ENCODE peak calls at places on chromosomes 2 and 18, in nine cellular contexts. O is cardiac fibroblast, S is foreskin fibroblast, Y is astrocyte, H is cardiac muscle cell, D is GM06990, F is hepatocyte, E is GM23338, R is astrocyte of the spinal cord. Z is an unnamed sample.

GRCh38 chr18:77055429-77056310 is 76.9 kb downstream of the MBP start:
- DNase-seq in O (no peak), S (peak), Y (no peak), H (no peak), D (no peak), F (no peak), E (no peak), R (peak), Z (no peak)

GRCh38 chr18:43013489-43013888 is 102.0 kb downstream of the RIT2 start:
- DNase-seq in O (peak), S (no peak), Y (peak), H (no peak), D (no peak), F (no peak), E (no peak), R (peak), Z (peak)

GRCh38 chr2:101625387-101625786 is 72.1 kb upstream of the MAP4K4 start:
- DNase-seq in O (no peak), S (peak), Y (no peak), H (no peak), D (no peak), F (peak), E (no peak), R (no peak), Z (no peak)

GRCh38 chr18:63322908-63323634 is 3.5 kb upstream of the BCL2 start:
- DNase-seq in O (peak), S (peak), Y (peak), H (peak), D (no peak), F (peak), E (peak), R (peak), Z (peak)

GRCh38 chr18:43312891-43313290 is 35.6 kb upstream of the SYT4 start:
- DNase-seq in O (no peak), S (no peak), Y (peak), H (no peak), D (no peak), F (no peak), E (no peak), R (peak), Z (no peak)

GRCh38 chr18:79397830-79398761 is 2.4 kb downstream of the NFATC1 start:
- DNase-seq in O (no peak), S (no peak), Y (no peak), H (no peak), D (no peak), F (no peak), E (no peak), R (no peak), Z (no peak)

GRCh38 chr2:144479138-144479537 is 40.8 kb downstream of the ZEB2 start:
- DNase-seq in O (peak), S (peak), Y (peak), H (peak), D (no peak), F (no peak), E (peak), R (peak), Z (no peak)

GRCh38 chr2:88885679-88886402 is 194.4 kb downstream of the RPIA start:
- DNase-seq in O (no peak), S (no peak), Y (no peak), H (no peak), D (no peak), F (no peak), E (no peak), R (no peak), Z (no peak)

GRCh38 chr2:97676620-97677019 is 7.1 kb downstream of the C2orf92 start:
- DNase-seq in O (no peak), S (no peak), Y (no peak), H (no peak), D (no peak), F (no peak), E (no peak), R (no peak), Z (no peak)

GRCh38 chr2:33023732-33024301 is 77.1 kb downstream of the LTBP1 start:
- DNase-seq in O (no peak), S (peak), Y (peak), H (no peak), D (no peak), F (no peak), E (no peak), R (no peak), Z (no peak)

GRCh38 chr2:217617496-217618085 is 385.2 kb downstream of the TNS1 start:
- DNase-seq in O (no peak), S (no peak), Y (no peak), H (no peak), D (no peak), F (no peak), E (peak), R (no peak), Z (peak)

GRCh38 chr18:26133652-26134051 is at the start of gene PSMA8:
- DNase-seq in O (peak), S (no peak), Y (no peak), H (no peak), D (peak), F (peak), E (peak), R (no peak), Z (no peak)

GRCh38 chr18:22468554-22468891 is 50.8 kb upstream of the CTAGE1 start:
- DNase-seq in O (no peak), S (no peak), Y (no peak), H (no peak), D (no peak), F (no peak), E (no peak), R (no peak), Z (no peak)

GRCh38 chr2:5781679-5782078 is 89.5 kb downstream of the SOX11 start:
- DNase-seq in O (no peak), S (no peak), Y (no peak), H (no peak), D (no peak), F (no peak), E (peak), R (no peak), Z (no peak)

GRCh38 chr2:77977486-77978063 is 455.4 kb upstream of the LRRTM4 start:
- DNase-seq in O (no peak), S (no peak), Y (no peak), H (peak), D (no peak), F (peak), E (peak), R (no peak), Z (no peak)

GRCh38 chr2:201413552-201413951 is 37.7 kb downstream of the TRAK2 start:
- DNase-seq in O (no peak), S (no peak), Y (no peak), H (no peak), D (no peak), F (no peak), E (peak), R (no peak), Z (no peak)
- H3K4me3 ChIP-seq in O (no peak), S (no peak), Y (no peak), H (no peak), D (no peak), F (no peak), E (no peak), R (no peak), Z (no peak)

DNA sequence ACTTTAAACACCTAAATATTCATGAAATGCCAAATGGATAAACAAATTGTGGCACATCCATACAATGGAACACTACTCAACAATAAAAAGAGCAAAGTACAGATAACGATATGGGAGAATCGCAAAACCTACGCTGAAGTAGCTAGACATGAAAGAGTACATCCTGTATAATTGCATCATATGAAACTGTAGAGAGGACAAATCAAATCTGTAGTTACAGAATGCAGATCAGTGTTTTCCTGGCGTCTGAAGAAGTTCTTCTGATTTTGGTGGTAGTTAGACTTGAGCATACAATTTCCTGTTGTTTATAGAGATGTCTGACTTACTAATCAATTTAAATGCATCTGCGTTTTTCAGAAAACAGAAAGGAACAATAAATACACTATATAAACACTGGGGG is 394.4 kb downstream of the SOCS6 start:
- DNase-seq in O (no peak), S (no peak), Y (no peak), H (no peak), D (no peak), F (no peak), E (no peak), R (no peak), Z (no peak)
- H3K4me3 ChIP-seq in O (no peak), S (no peak), Y (no peak), H (no peak), D (no peak), F (no peak), E (no peak), R (no peak), Z (no peak)

DNA sequence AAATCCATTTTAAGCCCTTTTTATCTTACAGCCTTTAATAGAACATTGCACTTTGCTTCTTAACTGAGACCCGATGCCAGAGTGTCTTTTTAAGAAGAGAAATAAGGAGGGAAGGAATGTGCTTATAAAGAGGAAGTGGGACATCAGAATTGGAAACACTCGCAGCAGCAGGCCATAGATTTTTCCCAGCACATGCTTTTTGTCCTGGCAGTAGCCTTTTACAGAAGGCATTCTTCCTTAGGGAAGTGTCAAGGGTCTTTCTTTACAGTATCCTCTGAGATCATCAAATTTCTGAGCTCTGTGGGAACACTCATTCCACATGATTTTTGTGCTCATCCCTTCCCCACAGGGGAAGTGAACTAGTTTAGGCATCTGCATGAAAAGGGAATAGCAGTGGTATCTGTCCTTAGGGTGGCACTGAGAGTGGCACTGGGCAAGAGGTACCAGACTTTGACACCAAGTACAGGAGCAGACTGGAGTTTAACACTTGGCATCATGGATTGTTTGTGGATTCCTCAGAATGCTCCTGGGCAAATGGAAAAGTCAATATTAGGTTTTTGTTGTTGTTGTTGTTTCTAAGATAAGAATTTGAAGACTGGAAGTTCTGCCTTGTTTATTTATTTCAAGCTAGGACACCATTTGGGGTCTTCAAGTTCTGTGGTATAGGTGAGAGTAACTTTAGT is 4.1 kb downstream of the MYO1B start:
- DNase-seq in O (peak), S (peak), Y (peak), H (no peak), D (no peak), F (no peak), E (no peak), R (no peak), Z (no peak)
- H3K4me3 ChIP-seq in O (no peak), S (no peak), Y (no peak), H (no peak), D (no peak), F (no peak), E (no peak), R (no peak), Z (no peak)

GRCh38 chr2:236758406-236758805 is 188.8 kb downstream of the ACKR3 start:
- DNase-seq in O (no peak), S (no peak), Y (no peak), H (no peak), D (no peak), F (no peak), E (no peak), R (no peak), Z (no peak)
- H3K4me3 ChIP-seq in O (no peak), S (no peak), Y (no peak), H (no peak), D (no peak), F (no peak), E (no peak), R (no peak), Z (no peak)

GRCh38 chr2:119255760-119256573 is 32.3 kb downstream of the STEAP3 start:
- DNase-seq in O (peak), S (peak), Y (peak), H (no peak), D (no peak), F (peak), E (peak), R (peak), Z (peak)
- H3K4me3 ChIP-seq in O (no peak), S (no peak), Y (no peak), H (no peak), D (no peak), F (no peak), E (peak), R (no peak), Z (no peak)

DNA sequence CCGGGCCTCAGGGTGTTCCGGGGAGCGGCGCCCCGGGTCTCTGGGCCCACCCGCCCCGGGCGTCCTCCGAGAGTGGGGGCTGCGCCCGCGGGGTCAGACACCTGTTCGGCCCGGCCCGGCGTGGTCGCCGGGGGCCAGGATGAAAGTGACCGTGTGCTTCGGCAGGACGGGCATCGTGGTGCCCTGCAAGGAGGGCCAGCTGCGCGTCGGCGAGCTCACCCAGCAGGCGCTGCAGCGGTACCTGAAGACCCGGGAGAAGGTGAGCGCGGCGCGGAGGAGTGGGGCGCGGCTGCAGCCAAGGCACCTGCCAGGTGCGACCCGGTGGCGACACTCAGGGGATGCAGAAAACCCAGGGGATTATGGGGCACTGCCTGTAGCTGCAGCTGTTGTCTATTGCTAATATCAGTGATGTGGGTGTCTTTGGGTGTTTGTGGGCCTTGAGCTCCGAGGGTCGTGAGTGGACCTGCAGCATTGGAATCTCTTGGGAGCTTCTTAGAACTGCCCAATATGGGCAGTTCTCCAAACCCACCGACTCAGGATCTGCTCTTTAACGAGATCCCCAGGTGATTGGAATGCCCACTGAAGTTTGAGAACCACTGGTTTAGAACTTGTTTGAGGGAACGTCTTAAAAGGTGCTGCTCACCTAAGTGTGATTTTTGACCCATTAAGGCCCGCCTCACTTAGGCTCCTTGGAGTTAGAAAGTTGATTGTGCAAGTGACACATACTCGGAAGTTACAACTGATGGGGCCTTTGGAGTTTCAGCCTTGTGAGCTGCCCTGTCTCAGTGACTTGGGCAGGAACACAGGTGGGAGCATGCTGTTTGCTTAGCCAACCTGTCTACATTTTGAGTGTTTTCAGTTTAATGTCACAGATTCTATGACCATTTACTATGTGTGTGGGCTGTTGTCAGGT is 842 bp downstream of the PARD3B start:
- DNase-seq in O (no peak), S (peak), Y (no peak), H (no peak), D (peak), F (peak), E (peak), R (no peak), Z (no peak)
- H3K4me3 ChIP-seq in O (peak), S (peak), Y (peak), H (peak), D (peak), F (peak), E (peak), R (peak), Z (peak)

Z was measured in brain microvascular endothelial cell.